ENCODE peak calls at places on chromosomes 5 and 9, in five cellular contexts. E is psoas muscle; Q is natural killer cell; H is stimulated activated memory B cell treated with anti-CD40 and anti-IgM and Interleukin-4, amounts not matched to agents 10 μg/mL and 1 μg/mL and 100 μg/mL, for 72 hours; P is left lung. Y is an unnamed sample.
A peak's percentile ranks its signal among the peaks of the same experiment; 100 is the strongest.

GRCh38 chr5:9388941-9389674 is 156.8 kb downstream of the SEMA5A start:
- ATAC-seq in P (no peak), E (no peak), Q (no peak), H (no peak), Y (no peak)

GRCh38 chr5:58444805-58445204 is 15.1 kb downstream of the PLK2 start:
- ATAC-seq in E (no peak), Q (no peak), H (no peak), P (no peak), Y (no peak)

GRCh38 chr9:116499986-116500871 is 186.9 kb upstream of the TRIM32 start:
- ATAC-seq in H (no peak), E (no peak), P (no peak), Q (no peak), Y (no peak)

GRCh38 chr5:176535101-176535654 is 2.0 kb downstream of the RNF44 start:
- ATAC-seq in E (no peak), H (no peak), Q (peak; percentile 4), P (peak; percentile 14), Y (no peak)

GRCh38 chr9:35832814-35833213 is 3.8 kb downstream of the TMEM8B start:
- ATAC-seq in Q (no peak), E (no peak), P (peak; percentile 33), H (no peak), Y (no peak)

GRCh38 chr9:80041821-80042220 is 470.1 kb downstream of the TLE4 start:
- ATAC-seq in H (no peak), E (no peak), P (no peak), Q (no peak), Y (no peak)

GRCh38 chr5:31651241-31651640 is 12.3 kb downstream of the PDZD2 start:
- ATAC-seq in H (no peak), E (no peak), P (no peak), Q (no peak), Y (no peak)

GRCh38 chr5:166093312-166093711 is 2198.1 kb upstream of the WWC1 start:
- ATAC-seq in H (no peak), E (no peak), P (no peak), Q (no peak), Y (no peak)

GRCh38 chr5:148398698-148399121 is 15.0 kb downstream of the FBXO38 start:
- ATAC-seq in P (peak; percentile 66), Q (no peak), H (no peak), E (no peak), Y (no peak)

GRCh38 chr9:13358128-13358527 is 78.6 kb upstream of the MPDZ start:
- ATAC-seq in E (peak; percentile 53), H (no peak), Q (no peak), P (peak; percentile 33), Y (no peak)

GRCh38 chr5:131270809-131271208 is 7.0 kb downstream of the CDC42SE2 start:
- ATAC-seq in H (no peak), P (no peak), E (no peak), Q (no peak), Y (no peak)

Y was measured in gastroesophageal sphincter.